ENCODE peak calls at places on chromosomes 1 and 21, in eight cellular contexts. N is activated CD4-positive, alpha-beta T cell treated with anti-CD3 and anti-CD28 coated beads, Interleukin-2, amount 50 U/mL, for 48 hours; A is stimulated activated CD4-positive, alpha-beta T cell treated with anti-CD3 and anti-CD28 coated beads, Interleukin-4, amount 100 ng/mL, for 24 hours; W is type B pancreatic cell; G is AG08396; H is EH; X is substantia nigra; C is ELR. J is an unnamed sample.
A peak's percentile ranks its signal among the peaks of the same experiment; 100 is the strongest.

GRCh38 chr21:38460171-38460742 is 38.0 kb downstream of the ERG start:
- DNase-seq in X (no peak), A (no peak), G (no peak), C (peak; percentile 29), N (no peak), W (no peak), H (peak; percentile 87), J (no peak)

GRCh38 chr21:14773777-14774345 is 227.7 kb upstream of the SAMSN1 start:
- DNase-seq in X (peak; percentile 9), C (peak; percentile 31), W (no peak), H (no peak), G (no peak), N (peak; percentile 67), A (peak; percentile 74), J (peak; percentile 65)

GRCh38 chr1:210700511-210700910 is 371.8 kb downstream of the HHAT start:
- DNase-seq in W (no peak), H (no peak), G (no peak), N (no peak), A (no peak), C (no peak), X (no peak), J (no peak)

GRCh38 chr1:31027693-31028526 is 37.6 kb downstream of the PUM1 start:
- DNase-seq in G (no peak), C (no peak), W (no peak), X (no peak), H (peak; percentile 27), N (no peak), A (no peak), J (no peak)

GRCh38 chr1:9293512-9294439 is 1.1 kb downstream of the SPSB1 start:
- DNase-seq in A (peak; percentile 25), C (peak; percentile 48), X (no peak), G (no peak), H (peak; percentile 43), N (peak; percentile 44), W (no peak), J (peak; percentile 43)

GRCh38 chr1:117600966-117601365 is 4.9 kb upstream of the TENT5C start:
- DNase-seq in W (no peak), X (no peak), G (no peak), N (no peak), A (no peak), H (peak; percentile 12), C (no peak), J (no peak)

GRCh38 chr1:107547363-107548155 is 406.7 kb downstream of the NTNG1 start:
- DNase-seq in A (no peak), W (no peak), G (no peak), C (no peak), H (peak; percentile 1), X (no peak), N (no peak), J (no peak)

GRCh38 chr1:170887726-170888125 is 47.6 kb upstream of the MROH9 start:
- DNase-seq in X (no peak), A (no peak), G (no peak), H (no peak), W (no peak), N (no peak), C (no peak), J (no peak)

GRCh38 chr1:159079518-159079917 is 3.0 kb upstream of the AIM2 start:
- DNase-seq in H (no peak), C (peak; percentile 25), N (no peak), A (no peak), W (no peak), X (no peak), G (no peak), J (no peak)

GRCh38 chr1:182257369-182258063 is 134.1 kb downstream of the GLUL start:
- DNase-seq in X (no peak), N (no peak), A (no peak), H (no peak), C (no peak), G (no peak), W (no peak), J (no peak)

GRCh38 chr21:39066829-39067785 is 116.1 kb downstream of the PSMG1 start:
- DNase-seq in W (no peak), X (no peak), C (no peak), G (no peak), H (peak; percentile 22), N (no peak), A (no peak), J (no peak)

GRCh38 chr1:222889445-222889844 is 74.6 kb downstream of the DISP1 start:
- DNase-seq in X (no peak), H (peak; percentile 61), W (no peak), G (no peak), N (no peak), A (no peak), C (peak; percentile 70), J (no peak)

GRCh38 chr21:45901061-45901690 is 80.4 kb upstream of the COL6A1 start:
- DNase-seq in N (no peak), W (no peak), A (no peak), X (no peak), G (no peak), H (no peak), C (no peak), J (no peak)

GRCh38 chr21:36156815-36157670 is at the start of gene DOP1B:
- DNase-seq in A (peak; percentile 41), X (peak; percentile 49), C (no peak), W (peak; percentile 69), G (peak; percentile 19), H (no peak), N (peak; percentile 46), J (peak; percentile 53)

GRCh38 chr1:119008483-119009299 is 20.5 kb upstream of the TBX15 start:
- DNase-seq in W (no peak), A (no peak), G (peak; percentile 74), X (no peak), C (peak; percentile 69), H (peak; percentile 71), N (no peak), J (no peak)

GRCh38 chr1:111145963-111146768 is 6.1 kb downstream of the CEPT1 start:
- DNase-seq in N (no peak), W (no peak), C (no peak), H (peak; percentile 16), A (no peak), X (no peak), G (no peak), J (no peak)

GRCh38 chr1:233790662-233791371 is 113.7 kb upstream of the SLC35F3 start:
- DNase-seq in C (peak; percentile 62), N (peak; percentile 4), W (no peak), G (peak; percentile 50), H (peak; percentile 69), A (peak; percentile 41), X (peak; percentile 10), J (peak; percentile 9)

GRCh38 chr1:30789388-30790255 is 32.0 kb upstream of the LAPTM5 start:
- DNase-seq in H (no peak), A (no peak), N (no peak), W (no peak), X (no peak), C (no peak), G (no peak), J (no peak)

GRCh38 chr1:203673550-203674411 is 47.1 kb downstream of the ATP2B4 start:
- DNase-seq in X (peak; percentile 28), A (peak; percentile 68), W (no peak), N (peak; percentile 55), H (peak; percentile 98), G (peak; percentile 84), C (peak; percentile 99), J (peak; percentile 56)

GRCh38 chr1:176271572-176271971 is 64.5 kb upstream of the COP1 start:
- DNase-seq in H (no peak), W (no peak), C (no peak), X (no peak), G (no peak), N (no peak), A (no peak), J (no peak)

GRCh38 chr1:33758698-33759097 is 105.2 kb upstream of the HMGB4 start:
- DNase-seq in C (no peak), H (peak; percentile 79), G (peak; percentile 35), X (no peak), A (no peak), W (no peak), N (no peak), J (no peak)

GRCh38 chr1:160322831-160323230 is 20.2 kb downstream of the COPA start:
- DNase-seq in X (no peak), W (no peak), H (no peak), A (no peak), N (no peak), G (no peak), C (no peak), J (no peak)

GRCh38 chr1:148353461-148354283 is 129.4 kb downstream of the PPIAL4G start:
- DNase-seq in X (no peak), C (peak; percentile 94), N (no peak), G (peak; percentile 61), A (peak; percentile 24), H (peak; percentile 70), W (no peak), J (peak; percentile 44)

GRCh38 chr1:206511362-206512064 is 4.2 kb downstream of the RASSF5 start:
- DNase-seq in G (no peak), N (no peak), H (no peak), W (no peak), A (no peak), X (no peak), C (no peak), J (no peak)

GRCh38 chr1:145996433-145997155 is at the start of gene TXNIP:
- DNase-seq in N (peak; percentile 93), C (peak; percentile 98), W (peak; percentile 94), X (peak; percentile 99), A (peak; percentile 97), H (peak; percentile 98), G (peak; percentile 99), J (peak; percentile 95)

GRCh38 chr1:16718908-16719533 is 21.3 kb upstream of the RNU1-4 start:
- DNase-seq in X (no peak), A (no peak), G (no peak), H (no peak), C (no peak), N (no peak), W (peak; percentile 69), J (no peak)